ENCODE peak calls at places on chromosome 17, in seven cellular contexts. T is midbrain; D is stimulated activated CD8-positive, alpha-beta memory T cell treated with anti-CD3 and anti-CD28 coated beads, Interleukin-7, amount 100 ng/mL, for 1 hour; H is uterus; U is substantia nigra; Y is NCI-H1105; M is NCI-H446 treated with DMSO at 0.1 percent for 48 hours. G is an unnamed sample.

GRCh38 chr17:7340179-7340578 is 3.9 kb downstream of the ACAP1 start:
- DNase-seq in T (no peak), D (no peak), H (no peak), U (no peak), Y (no peak), M (no peak), G (no peak)

GRCh38 chr17:60146206-60146605 is 3.6 kb upstream of the CA4 start:
- DNase-seq in T (no peak), D (no peak), H (no peak), U (no peak), Y (no peak), M (no peak), G (no peak)

GRCh38 chr17:51354908-51355307 is 94.6 kb downstream of the UTP18 start:
- DNase-seq in T (no peak), D (no peak), H (no peak), U (no peak), Y (peak; percentile 64), M (peak; percentile 82), G (no peak)

GRCh38 chr17:46008591-46008990 is 9.5 kb downstream of the STH start:
- DNase-seq in T (no peak), D (no peak), H (no peak), U (no peak), Y (no peak), M (no peak), G (no peak)

GRCh38 chr17:62705781-62706597 is 78.5 kb downstream of the MRC2 start:
- DNase-seq in T (peak; percentile 84), D (no peak), H (no peak), U (peak; percentile 78), Y (peak; percentile 26), M (no peak), G (no peak)

GRCh38 chr17:80566054-80566400 is 21.4 kb downstream of the RPTOR start:
- DNase-seq in T (no peak), D (no peak), H (no peak), U (no peak), Y (no peak), M (no peak), G (no peak)

GRCh38 chr17:74513987-74514631 is 17.2 kb downstream of the CD300LB start:
- DNase-seq in T (no peak), D (no peak), H (no peak), U (no peak), Y (peak; percentile 100), M (peak; percentile 8), G (peak; percentile 61)

GRCh38 chr17:45431531-45432404 is 902 bp downstream of the ARHGAP27 start:
- DNase-seq in T (no peak), D (peak; percentile 34), H (peak; percentile 38), U (no peak), Y (peak; percentile 73), M (no peak), G (no peak)